ENCODE peak calls at places on chromosomes 16 and 17, in nine cellular contexts. M is bronchial epithelial cell; K is neural progenitor cell; E is IMR-90; X is CD4-positive, alpha-beta T cell; Z is BE2C; I is fibroblast of lung; W is ovary; Q is WTC11. V is an unnamed sample.

GRCh38 chr17:32859857-32860525 is 16.9 kb downstream of the MYO1D start:
- DNase-seq in W (no peak), X (no peak), K (no peak), Q (no peak), M (peak; percentile 50), E (no peak), I (no peak), Z (no peak), V (no peak)

GRCh38 chr17:21177401-21177800 is 36.6 kb downstream of the TMEM11 start:
- DNase-seq in M (no peak), Q (no peak), E (no peak), X (no peak), I (no peak), Z (no peak), W (no peak), K (no peak), V (no peak)

GRCh38 chr17:8420041-8420934 is 15.4 kb upstream of the NDEL1 start:
- DNase-seq in K (no peak), M (peak; percentile 11), I (peak; percentile 59), W (peak; percentile 61), X (no peak), Q (no peak), Z (no peak), E (peak; percentile 52), V (no peak)

GRCh38 chr17:28899212-28899815 is 1.8 kb upstream of the FLOT2 start:
- DNase-seq in I (no peak), Z (no peak), K (no peak), E (no peak), W (no peak), Q (no peak), X (no peak), M (no peak), V (no peak)

GRCh38 chr17:14553847-14554246 is 253.0 kb downstream of the HS3ST3B1 start:
- DNase-seq in Z (no peak), K (no peak), X (no peak), E (no peak), I (no peak), Q (no peak), M (peak; percentile 15), W (no peak), V (no peak)

GRCh38 chr16:50273382-50273690 is 7.0 kb downstream of the ADCY7 start:
- DNase-seq in Z (no peak), I (no peak), Q (no peak), E (no peak), X (no peak), M (no peak), K (no peak), W (no peak), V (no peak)

GRCh38 chr17:4433515-4434031 is at the start of gene SPNS3:
- DNase-seq in X (peak; percentile 18), W (no peak), Q (no peak), Z (no peak), I (no peak), K (no peak), M (no peak), E (no peak), V (no peak)

GRCh38 chr17:27810211-27810901 is 10.0 kb upstream of the NOS2 start:
- DNase-seq in Z (no peak), X (no peak), K (no peak), E (no peak), W (no peak), I (no peak), M (no peak), Q (no peak), V (no peak)

GRCh38 chr17:29726721-29727252 is 104.1 kb upstream of the CORO6 start:
- DNase-seq in K (no peak), Q (no peak), X (no peak), I (peak; percentile 44), M (peak; percentile 59), E (peak; percentile 39), Z (peak; percentile 41), W (no peak), V (no peak)

GRCh38 chr17:82283208-82283749 is 9.8 kb upstream of the CSNK1D start:
- DNase-seq in I (peak; percentile 84), X (no peak), E (peak; percentile 93), W (no peak), Q (no peak), Z (peak; percentile 94), M (peak; percentile 82), K (no peak), V (no peak)

GRCh38 chr17:19513897-19514488 is 19.7 kb upstream of the SLC47A1 start:
- DNase-seq in I (peak; percentile 48), K (peak; percentile 79), Z (peak; percentile 50), X (peak; percentile 60), M (peak; percentile 40), Q (peak; percentile 76), E (peak; percentile 60), W (peak; percentile 81), V (peak; percentile 58)

GRCh38 chr17:64095144-64095882 is 34.6 kb downstream of the ERN1 start:
- DNase-seq in I (no peak), M (peak; percentile 97), Z (no peak), E (no peak), X (no peak), W (no peak), Q (no peak), K (no peak), V (no peak)

DNA sequence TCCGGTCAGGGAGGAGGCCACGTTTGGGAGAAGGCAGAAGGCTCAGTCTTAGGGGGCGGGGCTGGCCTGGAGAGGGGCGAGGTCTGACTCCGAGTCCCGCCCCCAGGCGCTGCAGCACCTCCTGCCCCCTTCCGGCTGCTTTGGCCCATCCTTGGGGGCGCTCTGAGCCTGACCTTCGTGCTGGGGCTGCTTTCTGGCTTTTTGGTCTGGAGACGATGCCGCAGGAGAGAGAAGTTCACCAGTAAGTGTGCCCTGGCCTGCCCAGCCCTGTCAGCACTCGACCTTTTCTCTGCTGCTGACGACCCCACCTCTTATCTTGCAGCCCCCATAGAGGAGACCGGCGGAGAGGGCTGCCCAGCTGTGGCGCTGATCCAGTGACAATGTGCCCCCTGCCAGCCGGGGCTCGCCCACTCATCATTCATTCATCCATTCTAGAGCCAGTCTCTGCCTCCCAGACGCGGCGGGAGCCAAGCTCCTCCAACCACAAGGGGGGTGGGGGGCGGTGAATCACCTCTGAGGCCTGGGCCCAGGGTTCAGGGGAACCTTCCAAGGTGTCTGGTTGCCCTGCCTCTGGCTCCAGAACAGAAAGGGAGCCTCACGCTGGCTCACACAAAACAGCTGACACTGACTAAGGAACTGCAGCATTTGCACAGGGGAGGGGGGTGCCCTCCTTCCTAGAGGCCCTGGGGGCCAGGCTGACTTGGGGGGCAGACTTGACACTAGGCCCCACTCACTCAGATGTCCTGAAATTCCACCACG is 1.5 kb downstream of the TNFRSF12A start:
- DNase-seq in Z (peak; percentile 84), K (peak; percentile 96), M (peak; percentile 91), Q (peak; percentile 97), E (peak; percentile 94), X (peak; percentile 61), W (peak; percentile 77), I (peak; percentile 96), V (peak; percentile 70)
- TF ChIP-seq CTCF in Z (peak; percentile 44), K (peak; percentile 61), M (peak; percentile 48), Q (no peak), E (peak; percentile 38), X (peak; percentile 28), W (no peak), I (peak; percentile 39), V (peak; percentile 11)

GRCh38 chr17:31486351-31487062 is 95.0 kb downstream of the RAB11FIP4 start:
- DNase-seq in Z (no peak), K (no peak), Q (no peak), M (no peak), X (no peak), I (no peak), E (no peak), W (no peak), V (no peak)

GRCh38 chr17:31488264-31488981 is 96.9 kb downstream of the RAB11FIP4 start:
- DNase-seq in Q (peak; percentile 56), M (no peak), I (no peak), X (no peak), E (no peak), W (peak; percentile 29), Z (no peak), K (peak; percentile 54), V (peak; percentile 32)

GRCh38 chr17:31487063-31487647 is 95.7 kb downstream of the RAB11FIP4 start:
- DNase-seq in I (no peak), E (no peak), W (no peak), X (no peak), K (no peak), M (no peak), Q (no peak), Z (no peak), V (no peak)

GRCh38 chr17:31488982-31489294 is 97.5 kb downstream of the RAB11FIP4 start:
- DNase-seq in K (no peak), E (no peak), Q (no peak), I (no peak), M (no peak), X (no peak), W (no peak), Z (no peak), V (peak; percentile 22)

GRCh38 chr17:31487648-31488263 is 96.3 kb downstream of the RAB11FIP4 start:
- DNase-seq in W (peak; percentile 87), Z (peak; percentile 62), I (peak; percentile 42), Q (peak; percentile 96), E (peak; percentile 16), X (peak; percentile 94), M (peak; percentile 77), K (peak; percentile 98), V (peak; percentile 92)
- TF ChIP-seq CTCF in W (no peak), Z (no peak), I (no peak), Q (no peak), E (no peak), X (peak; percentile 10), M (peak; percentile 17), K (no peak), V (no peak)

GRCh38 chr16:27226476-27226875 is 23.1 kb downstream of the KDM8 start:
- DNase-seq in M (peak; percentile 43), X (no peak), Z (no peak), K (no peak), I (no peak), Q (no peak), W (no peak), E (no peak), V (no peak)

GRCh38 chr16:27224741-27225300 is 21.5 kb downstream of the KDM8 start:
- DNase-seq in Q (no peak), Z (no peak), K (no peak), M (no peak), E (no peak), X (no peak), I (no peak), W (no peak), V (no peak)

GRCh38 chr16:27224271-27224737 is 21.0 kb downstream of the KDM8 start:
- DNase-seq in I (no peak), Q (no peak), Z (no peak), M (no peak), K (no peak), X (no peak), E (no peak), W (no peak), V (no peak)

GRCh38 chr16:27226976-27227705 is 23.8 kb downstream of the KDM8 start:
- DNase-seq in I (no peak), K (no peak), W (no peak), M (no peak), Z (no peak), X (no peak), Q (no peak), E (no peak), V (no peak)

GRCh38 chr16:27225536-27226360 is 22.4 kb downstream of the KDM8 start:
- DNase-seq in X (no peak), E (no peak), K (no peak), I (no peak), Q (no peak), Z (no peak), W (no peak), M (no peak), V (no peak)
- TF ChIP-seq CTCF in X (no peak), E (peak; percentile 0), K (no peak), I (no peak), Q (no peak), Z (no peak), W (no peak), M (peak; percentile 5), V (no peak)

GRCh38 chr16:48244863-48245195 is 729 bp downstream of the LONP2 start:
- DNase-seq in Z (no peak), E (no peak), Q (no peak), W (no peak), X (no peak), I (no peak), K (no peak), M (no peak), V (no peak)
- TF ChIP-seq CTCF in Z (no peak), E (no peak), Q (no peak), W (no peak), X (no peak), I (no peak), K (no peak), M (no peak), V (no peak)

V was measured in natural killer cell.